ENCODE peak calls at places on chromosomes 1 and 21, in five cellular contexts. J is tibial nerve; I is AG09319; V is CD4-positive, alpha-beta T cell; U is fibroblast of mammary gland. X is an unnamed sample.

GRCh38 chr21:46081862-46082637 is 15.9 kb upstream of the COL6A2 start:
- DNase-seq in J (no peak), I (no peak), V (no peak), U (no peak), X (no peak)

GRCh38 chr1:111958075-111958474 is 31.4 kb downstream of the KCND3 start:
- DNase-seq in J (no peak), I (no peak), V (no peak), U (no peak), X (no peak)

GRCh38 chr1:210568631-210569030 is 239.9 kb downstream of the HHAT start:
- DNase-seq in J (no peak), I (no peak), V (no peak), U (no peak), X (no peak)

GRCh38 chr1:38088366-38088765 is 41.8 kb upstream of the POU3F1 start:
- DNase-seq in J (no peak), I (no peak), V (no peak), U (no peak), X (no peak)

GRCh38 chr1:48679107-48679506 is 97.6 kb downstream of the BEND5 start:
- DNase-seq in J (no peak), I (no peak), V (no peak), U (peak; percentile 34), X (no peak)

GRCh38 chr1:234631721-234632125 is 21.7 kb upstream of the IRF2BP2 start:
- DNase-seq in J (no peak), I (peak; percentile 60), V (no peak), U (peak; percentile 93), X (no peak)

GRCh38 chr1:168236836-168237611 is 11.2 kb downstream of the SFT2D2 start:
- DNase-seq in J (no peak), I (no peak), V (no peak), U (peak; percentile 69), X (no peak)

GRCh38 chr21:45338326-45339017 is 50.8 kb upstream of the POFUT2 start:
- DNase-seq in J (no peak), I (no peak), V (no peak), U (no peak), X (no peak)

GRCh38 chr1:64882574-64883255 is 83.6 kb downstream of the JAK1 start:
- DNase-seq in J (no peak), I (no peak), V (no peak), U (no peak), X (peak; percentile 45)

GRCh38 chr1:21294266-21295058 is 4.2 kb upstream of the ECE1 start:
- DNase-seq in J (no peak), I (no peak), V (peak; percentile 74), U (no peak), X (peak; percentile 74)

GRCh38 chr1:207021876-207022596 is 10.5 kb downstream of the C1orf116 start:
- DNase-seq in J (no peak), I (no peak), V (no peak), U (no peak), X (no peak)

GRCh38 chr1:207020709-207021107 is 11.8 kb downstream of the C1orf116 start:
- DNase-seq in J (no peak), I (no peak), V (no peak), U (no peak), X (no peak)

GRCh38 chr1:207020016-207020708 is 12.4 kb downstream of the C1orf116 start:
- DNase-seq in J (no peak), I (no peak), V (no peak), U (no peak), X (no peak)

GRCh38 chr1:207022996-207023679 is 9.4 kb downstream of the C1orf116 start:
- DNase-seq in J (no peak), I (no peak), V (no peak), U (no peak), X (no peak)

GRCh38 chr1:207021139-207021861 is 11.3 kb downstream of the C1orf116 start:
- DNase-seq in J (no peak), I (no peak), V (no peak), U (no peak), X (no peak)
- TF ChIP-seq CTCF in J (no peak), I (no peak), V (no peak), U (no peak), X (no peak)

DNA sequence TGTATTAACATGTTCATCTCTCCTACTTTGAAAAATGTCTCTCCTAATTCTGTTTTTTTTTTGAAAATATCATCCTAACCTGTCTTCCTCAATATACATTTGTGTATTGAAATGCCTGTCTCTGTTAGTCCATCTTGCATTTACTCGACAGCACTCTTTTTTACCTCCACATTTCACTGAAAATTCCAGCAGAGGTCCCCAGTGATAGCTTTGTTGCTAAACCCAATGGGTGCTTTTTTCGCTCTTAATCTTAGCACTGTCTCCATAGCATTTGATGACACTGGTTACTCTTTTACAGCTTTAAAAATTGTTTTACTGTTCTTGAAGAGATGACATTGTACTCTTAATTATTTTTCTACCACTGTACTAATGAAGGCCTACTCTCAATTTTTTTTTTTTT is 10.8 kb downstream of the OSBPL9 start:
- DNase-seq in J (no peak), I (no peak), V (no peak), U (peak; percentile 72), X (no peak)
- TF ChIP-seq CTCF in J (peak; percentile 20), I (peak; percentile 39), V (no peak), U (peak; percentile 69), X (no peak)

GRCh38 chr1:39183503-39184353 is 20.8 kb upstream of the MACF1 start:
- DNase-seq in J (no peak), I (no peak), V (peak; percentile 79), U (peak; percentile 75), X (peak; percentile 53)
- TF ChIP-seq CTCF in J (peak; percentile 14), I (peak; percentile 10), V (peak; percentile 87), U (peak; percentile 32), X (peak; percentile 63)

DNA sequence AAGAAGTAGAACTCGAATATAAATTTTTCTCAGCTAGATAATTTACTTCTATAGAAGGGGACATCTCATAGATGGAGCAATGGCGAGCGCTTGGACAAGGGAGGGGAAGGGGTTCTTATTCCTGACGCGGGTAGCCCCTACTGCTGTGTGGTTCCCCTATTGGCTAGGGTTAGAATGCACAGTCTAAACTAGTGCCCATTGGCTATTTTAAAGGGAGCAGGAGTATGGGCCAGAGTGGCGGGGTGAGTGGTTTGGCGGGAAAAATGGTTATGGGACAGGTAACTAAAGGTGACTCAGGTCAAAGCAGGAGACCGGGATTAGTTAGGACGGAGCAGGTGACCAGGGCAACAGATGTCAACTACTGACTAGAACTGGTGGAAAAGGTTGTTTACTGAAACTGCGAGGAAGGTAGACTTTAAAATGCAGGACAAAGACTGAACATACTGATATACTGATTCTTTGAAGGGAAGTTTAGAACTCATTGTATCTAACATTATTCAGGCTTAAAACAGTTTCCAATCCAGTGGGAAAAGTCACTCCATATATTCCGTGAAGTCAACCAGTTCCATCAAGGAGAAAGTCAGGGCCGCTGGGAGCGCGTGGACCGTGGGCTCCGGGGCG is 940 bp upstream of the ATAD3A start:
- DNase-seq in J (no peak), I (no peak), V (no peak), U (peak; percentile 19), X (no peak)
- TF ChIP-seq CTCF in J (no peak), I (no peak), V (no peak), U (no peak), X (no peak)